ENCODE peak calls at places on chromosomes 11 and 22, in ten cellular contexts. One of them, this sample, is unnamed. For H3K9me3, the result is how much of the 10 kb centered on the place peaks cover.

GRCh38 chr11:22130462-22131053 is 62.3 kb upstream of the ANO5 start:
- DNase-seq in A673: peak
- DNase-seq in H1: peak
- DNase-seq in IMR-90: no peak
- DNase-seq in thoracic aorta: no peak
- DNase-seq in psoas muscle: no peak
- DNase-seq in CD4-positive, CD25-positive, alpha-beta regulatory T cell: no peak
- DNase-seq in HCT116: no peak
- DNase-seq in aorta: no peak
- DNase-seq in sigmoid colon: no peak
- DNase-seq in this sample: peak

GRCh38 chr11:120972621-120973020 is 51.3 kb upstream of the TBCEL start:
- DNase-seq in A673: no peak
- DNase-seq in H1: no peak
- DNase-seq in IMR-90: no peak
- DNase-seq in thoracic aorta: no peak
- DNase-seq in psoas muscle: no peak
- DNase-seq in CD4-positive, CD25-positive, alpha-beta regulatory T cell: no peak
- DNase-seq in HCT116: no peak
- DNase-seq in aorta: no peak
- DNase-seq in sigmoid colon: no peak
- DNase-seq in this sample: no peak

GRCh38 chr22:32558681-32559355 is 84.2 kb downstream of the FBXO7 start:
- DNase-seq in A673: no peak
- DNase-seq in H1: no peak
- DNase-seq in IMR-90: peak
- DNase-seq in thoracic aorta: peak
- DNase-seq in psoas muscle: peak
- DNase-seq in CD4-positive, CD25-positive, alpha-beta regulatory T cell: no peak
- DNase-seq in HCT116: peak
- DNase-seq in aorta: peak
- DNase-seq in sigmoid colon: peak
- DNase-seq in this sample: no peak

GRCh38 chr11:119664063-119664572 is 64.9 kb downstream of the NECTIN1 start:
- DNase-seq in A673: no peak
- DNase-seq in H1: no peak
- DNase-seq in IMR-90: peak
- DNase-seq in thoracic aorta: no peak
- DNase-seq in psoas muscle: no peak
- DNase-seq in CD4-positive, CD25-positive, alpha-beta regulatory T cell: no peak
- DNase-seq in HCT116: no peak
- DNase-seq in aorta: no peak
- DNase-seq in sigmoid colon: no peak
- DNase-seq in this sample: no peak

GRCh38 chr11:69232821-69233760 is 60.9 kb upstream of the MYEOV start:
- DNase-seq in A673: no peak
- DNase-seq in H1: no peak
- DNase-seq in IMR-90: no peak
- DNase-seq in thoracic aorta: no peak
- DNase-seq in psoas muscle: no peak
- DNase-seq in CD4-positive, CD25-positive, alpha-beta regulatory T cell: no peak
- DNase-seq in HCT116: no peak
- DNase-seq in aorta: no peak
- DNase-seq in sigmoid colon: peak
- DNase-seq in this sample: no peak

GRCh38 chr11:112363527-112363926 is 102.9 kb upstream of the PLET1 start:
- DNase-seq in A673: no peak
- DNase-seq in H1: no peak
- DNase-seq in IMR-90: peak
- DNase-seq in thoracic aorta: no peak
- DNase-seq in psoas muscle: no peak
- DNase-seq in CD4-positive, CD25-positive, alpha-beta regulatory T cell: no peak
- DNase-seq in HCT116: no peak
- DNase-seq in aorta: no peak
- DNase-seq in sigmoid colon: no peak
- DNase-seq in this sample: peak

GRCh38 chr11:47724041-47724729 is 9.0 kb upstream of the AGBL2 start:
- DNase-seq in A673: peak
- DNase-seq in H1: no peak
- DNase-seq in IMR-90: peak
- DNase-seq in thoracic aorta: peak
- DNase-seq in psoas muscle: no peak
- DNase-seq in CD4-positive, CD25-positive, alpha-beta regulatory T cell: no peak
- DNase-seq in HCT116: no peak
- DNase-seq in aorta: peak
- DNase-seq in sigmoid colon: no peak
- DNase-seq in this sample: no peak

GRCh38 chr11:9132203-9132878 is 40.9 kb upstream of the SCUBE2 start:
- DNase-seq in A673: no peak
- DNase-seq in H1: no peak
- DNase-seq in IMR-90: no peak
- DNase-seq in thoracic aorta: no peak
- DNase-seq in psoas muscle: no peak
- DNase-seq in CD4-positive, CD25-positive, alpha-beta regulatory T cell: no peak
- DNase-seq in HCT116: no peak
- DNase-seq in aorta: no peak
- DNase-seq in sigmoid colon: no peak
- DNase-seq in this sample: no peak

GRCh38 chr11:8006349-8006977 is 19.3 kb downstream of the EIF3F start:
- DNase-seq in A673: peak
- DNase-seq in H1: peak
- DNase-seq in IMR-90: peak
- DNase-seq in thoracic aorta: no peak
- DNase-seq in psoas muscle: no peak
- DNase-seq in CD4-positive, CD25-positive, alpha-beta regulatory T cell: peak
- DNase-seq in HCT116: peak
- DNase-seq in aorta: no peak
- DNase-seq in sigmoid colon: peak
- DNase-seq in this sample: peak

GRCh38 chr11:72885853-72886252 is 71.6 kb downstream of the ATG16L2 start:
- DNase-seq in A673: no peak
- DNase-seq in H1: no peak
- DNase-seq in IMR-90: no peak
- DNase-seq in thoracic aorta: no peak
- DNase-seq in psoas muscle: no peak
- DNase-seq in CD4-positive, CD25-positive, alpha-beta regulatory T cell: no peak
- DNase-seq in HCT116: no peak
- DNase-seq in aorta: no peak
- DNase-seq in sigmoid colon: no peak
- DNase-seq in this sample: no peak
- H3K27ac ChIP-seq in A673: no peak
- H3K27ac ChIP-seq in H1: no peak
- H3K27ac ChIP-seq in IMR-90: no peak
- H3K27ac ChIP-seq in thoracic aorta: peak
- H3K27ac ChIP-seq in psoas muscle: no peak
- H3K27ac ChIP-seq in CD4-positive, CD25-positive, alpha-beta regulatory T cell: no peak
- H3K27ac ChIP-seq in HCT116: no peak
- H3K27ac ChIP-seq in aorta: no peak
- H3K27ac ChIP-seq in sigmoid colon: no peak
- H3K27ac ChIP-seq in this sample: no peak

DNA sequence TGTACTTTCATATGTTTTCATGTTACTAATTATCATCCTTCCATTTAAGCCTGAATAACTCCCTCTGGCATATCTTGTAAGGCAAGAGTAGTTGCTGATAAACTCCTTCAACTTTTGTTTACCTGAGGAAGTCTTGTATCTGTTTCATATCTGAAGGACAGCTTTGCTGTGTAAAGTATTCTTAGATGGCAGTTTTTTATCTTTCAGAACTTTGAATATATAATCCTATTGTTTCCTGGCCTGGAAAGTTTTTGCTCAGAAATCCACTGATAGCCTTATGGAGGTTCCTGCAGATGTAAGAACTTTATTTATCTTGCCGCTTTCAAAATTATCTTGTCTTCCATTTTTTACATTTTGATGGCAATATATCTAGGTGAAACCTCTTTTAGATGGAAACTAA is 69.1 kb downstream of the KCNQ1OT1 start:
- DNase-seq in A673: no peak
- DNase-seq in H1: no peak
- DNase-seq in IMR-90: no peak
- DNase-seq in thoracic aorta: no peak
- DNase-seq in psoas muscle: no peak
- DNase-seq in CD4-positive, CD25-positive, alpha-beta regulatory T cell: no peak
- DNase-seq in HCT116: no peak
- DNase-seq in aorta: no peak
- DNase-seq in sigmoid colon: no peak
- DNase-seq in this sample: no peak
- H3K9me3 ChIP-seq in A673: half or more
- H3K9me3 ChIP-seq in H1: half or more
- H3K9me3 ChIP-seq in IMR-90: under half
- H3K9me3 ChIP-seq in thoracic aorta: under half
- H3K9me3 ChIP-seq in psoas muscle: under half
- H3K9me3 ChIP-seq in CD4-positive, CD25-positive, alpha-beta regulatory T cell: under half
- H3K9me3 ChIP-seq in HCT116: under half
- H3K9me3 ChIP-seq in aorta: under half
- H3K9me3 ChIP-seq in sigmoid colon: under half
- H3K9me3 ChIP-seq in this sample: under half

DNA sequence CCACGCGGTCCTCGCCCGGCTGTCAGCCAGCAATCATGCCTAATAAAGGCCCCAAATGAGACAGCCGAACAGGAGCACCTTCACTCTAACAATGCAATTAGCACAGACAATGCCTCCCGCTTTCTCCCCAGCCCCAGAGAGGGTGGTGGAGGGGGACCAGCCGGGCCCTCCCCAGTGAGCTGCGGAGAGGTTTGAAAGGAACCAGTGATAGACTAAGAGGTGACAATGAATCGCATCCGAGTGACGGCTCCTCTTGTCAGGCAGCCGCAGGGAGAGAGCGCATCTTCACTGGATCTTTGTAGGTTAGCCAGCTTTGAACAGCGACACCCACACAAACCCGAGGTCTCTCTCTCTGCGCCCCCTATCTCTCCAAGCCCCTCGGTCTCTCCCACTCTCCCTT is 28.0 kb downstream of the FLRT1 start:
- DNase-seq in A673: no peak
- DNase-seq in H1: no peak
- DNase-seq in IMR-90: no peak
- DNase-seq in thoracic aorta: no peak
- DNase-seq in psoas muscle: no peak
- DNase-seq in CD4-positive, CD25-positive, alpha-beta regulatory T cell: no peak
- DNase-seq in HCT116: no peak
- DNase-seq in aorta: no peak
- DNase-seq in sigmoid colon: no peak
- DNase-seq in this sample: no peak
- H3K27ac ChIP-seq in A673: no peak
- H3K27ac ChIP-seq in H1: no peak
- H3K27ac ChIP-seq in IMR-90: no peak
- H3K27ac ChIP-seq in thoracic aorta: no peak
- H3K27ac ChIP-seq in psoas muscle: no peak
- H3K27ac ChIP-seq in CD4-positive, CD25-positive, alpha-beta regulatory T cell: no peak
- H3K27ac ChIP-seq in HCT116: no peak
- H3K27ac ChIP-seq in aorta: no peak
- H3K27ac ChIP-seq in sigmoid colon: no peak
- H3K27ac ChIP-seq in this sample: no peak

GRCh38 chr11:100965346-100965745 is 164.3 kb downstream of the PGR start:
- DNase-seq in A673: no peak
- DNase-seq in H1: no peak
- DNase-seq in IMR-90: peak
- DNase-seq in thoracic aorta: no peak
- DNase-seq in psoas muscle: no peak
- DNase-seq in CD4-positive, CD25-positive, alpha-beta regulatory T cell: no peak
- DNase-seq in HCT116: no peak
- DNase-seq in aorta: no peak
- DNase-seq in sigmoid colon: no peak
- DNase-seq in this sample: no peak

GRCh38 chr11:100966366-100966765 is 163.2 kb downstream of the PGR start:
- DNase-seq in A673: no peak
- DNase-seq in H1: no peak
- DNase-seq in IMR-90: no peak
- DNase-seq in thoracic aorta: no peak
- DNase-seq in psoas muscle: no peak
- DNase-seq in CD4-positive, CD25-positive, alpha-beta regulatory T cell: no peak
- DNase-seq in HCT116: no peak
- DNase-seq in aorta: no peak
- DNase-seq in sigmoid colon: no peak
- DNase-seq in this sample: no peak

GRCh38 chr11:100961633-100962032 is 168.0 kb downstream of the PGR start:
- DNase-seq in A673: no peak
- DNase-seq in H1: no peak
- DNase-seq in IMR-90: peak
- DNase-seq in thoracic aorta: no peak
- DNase-seq in psoas muscle: no peak
- DNase-seq in CD4-positive, CD25-positive, alpha-beta regulatory T cell: no peak
- DNase-seq in HCT116: no peak
- DNase-seq in aorta: no peak
- DNase-seq in sigmoid colon: no peak
- DNase-seq in this sample: no peak

GRCh38 chr11:100963375-100963774 is 166.2 kb downstream of the PGR start:
- DNase-seq in A673: no peak
- DNase-seq in H1: no peak
- DNase-seq in IMR-90: peak
- DNase-seq in thoracic aorta: no peak
- DNase-seq in psoas muscle: no peak
- DNase-seq in CD4-positive, CD25-positive, alpha-beta regulatory T cell: no peak
- DNase-seq in HCT116: no peak
- DNase-seq in aorta: no peak
- DNase-seq in sigmoid colon: no peak
- DNase-seq in this sample: peak

DNA sequence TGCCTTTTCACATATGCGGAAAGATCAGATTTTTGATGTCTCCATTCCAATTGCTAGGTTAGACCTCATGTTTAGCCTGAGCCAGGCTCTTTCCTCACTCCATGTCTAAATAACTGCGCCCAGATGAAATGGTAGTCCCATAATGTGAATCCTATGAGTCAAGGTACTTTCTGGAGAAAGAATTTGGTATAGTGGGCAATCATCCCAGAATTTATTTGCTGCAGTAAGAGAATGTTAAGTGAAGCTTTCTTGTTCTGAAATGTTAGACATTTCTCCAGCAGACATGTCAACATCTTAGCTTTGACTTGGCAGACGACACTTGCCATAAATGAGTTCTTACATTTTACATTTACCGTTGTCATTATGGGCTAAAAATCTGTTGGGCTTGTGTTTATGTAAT is 165.2 kb downstream of the PGR start:
- DNase-seq in A673: no peak
- DNase-seq in H1: no peak
- DNase-seq in IMR-90: peak
- DNase-seq in thoracic aorta: no peak
- DNase-seq in psoas muscle: no peak
- DNase-seq in CD4-positive, CD25-positive, alpha-beta regulatory T cell: no peak
- DNase-seq in HCT116: no peak
- DNase-seq in aorta: no peak
- DNase-seq in sigmoid colon: no peak
- DNase-seq in this sample: no peak
- H3K9me3 ChIP-seq in A673: under half
- H3K9me3 ChIP-seq in H1: under half
- H3K9me3 ChIP-seq in IMR-90: under half
- H3K9me3 ChIP-seq in thoracic aorta: under half
- H3K9me3 ChIP-seq in psoas muscle: under half
- H3K9me3 ChIP-seq in CD4-positive, CD25-positive, alpha-beta regulatory T cell: under half
- H3K9me3 ChIP-seq in HCT116: under half
- H3K9me3 ChIP-seq in aorta: under half
- H3K9me3 ChIP-seq in sigmoid colon: under half
- H3K9me3 ChIP-seq in this sample: under half

GRCh38 chr22:35458547-35459422 is 58.8 kb downstream of the MCM5 start:
- DNase-seq in A673: peak
- DNase-seq in H1: no peak
- DNase-seq in IMR-90: no peak
- DNase-seq in thoracic aorta: no peak
- DNase-seq in psoas muscle: no peak
- DNase-seq in CD4-positive, CD25-positive, alpha-beta regulatory T cell: no peak
- DNase-seq in HCT116: no peak
- DNase-seq in aorta: no peak
- DNase-seq in sigmoid colon: no peak
- DNase-seq in this sample: no peak
- H3K27ac ChIP-seq in A673: no peak
- H3K27ac ChIP-seq in H1: no peak
- H3K27ac ChIP-seq in IMR-90: no peak
- H3K27ac ChIP-seq in thoracic aorta: no peak
- H3K27ac ChIP-seq in psoas muscle: no peak
- H3K27ac ChIP-seq in CD4-positive, CD25-positive, alpha-beta regulatory T cell: no peak
- H3K27ac ChIP-seq in HCT116: no peak
- H3K27ac ChIP-seq in aorta: no peak
- H3K27ac ChIP-seq in sigmoid colon: no peak
- H3K27ac ChIP-seq in this sample: peak

GRCh38 chr11:102079625-102080024 is 30.6 kb upstream of the YAP1 start:
- DNase-seq in A673: no peak
- DNase-seq in H1: no peak
- DNase-seq in IMR-90: no peak
- DNase-seq in thoracic aorta: no peak
- DNase-seq in psoas muscle: no peak
- DNase-seq in CD4-positive, CD25-positive, alpha-beta regulatory T cell: no peak
- DNase-seq in HCT116: no peak
- DNase-seq in aorta: no peak
- DNase-seq in sigmoid colon: no peak
- DNase-seq in this sample: no peak
- H3K9me3 ChIP-seq in A673: under half
- H3K9me3 ChIP-seq in H1: under half
- H3K9me3 ChIP-seq in IMR-90: under half
- H3K9me3 ChIP-seq in thoracic aorta: under half
- H3K9me3 ChIP-seq in psoas muscle: under half
- H3K9me3 ChIP-seq in CD4-positive, CD25-positive, alpha-beta regulatory T cell: under half
- H3K9me3 ChIP-seq in HCT116: under half
- H3K9me3 ChIP-seq in aorta: under half
- H3K9me3 ChIP-seq in sigmoid colon: under half
- H3K9me3 ChIP-seq in this sample: under half